ENCODE peak calls at places on chromosomes 11 and 22, in ten cellular contexts. C is adrenal gland, S is coronary artery, P is PC-9, N is GM12878, J is Peyer's patch, T is ovary, M is cardiac muscle cell, W is fibroblast of pulmonary artery, G is SK-N-SH. R is an unnamed sample.

GRCh38 chr11:117670924-117671323 is 126.1 kb downstream of the DSCAML1 start:
- DNase-seq in N (no peak), C (no peak), G (no peak), P (no peak), S (no peak), J (no peak), T (no peak), M (no peak), W (no peak), R (no peak)

GRCh38 chr22:49099496-49100124 is 728.1 kb downstream of the BRD1 start:
- DNase-seq in M (no peak), W (no peak), C (no peak), N (no peak), J (peak), T (no peak), G (no peak), S (no peak), P (peak), R (no peak)

GRCh38 chr22:28799834-28800307 is 498 bp downstream of the XBP1 start:
- DNase-seq in N (no peak), G (peak), C (peak), T (peak), M (peak), J (peak), S (peak), W (peak), P (no peak), R (peak)

GRCh38 chr11:118907051-118907748 is 18.5 kb downstream of the BCL9L start:
- DNase-seq in N (peak), P (peak), G (peak), T (peak), J (peak), S (no peak), M (peak), C (peak), W (peak), R (peak)

GRCh38 chr22:44443641-44444235 is 54.3 kb downstream of the RTL6 start:
- DNase-seq in P (no peak), C (no peak), W (no peak), M (no peak), N (no peak), T (no peak), S (peak), G (no peak), J (peak), R (no peak)

GRCh38 chr11:134566311-134566710 is 154.3 kb upstream of the B3GAT1 start:
- DNase-seq in C (no peak), T (no peak), N (no peak), M (no peak), W (no peak), G (no peak), S (no peak), P (peak), J (no peak), R (no peak)

GRCh38 chr11:65132988-65133700 is 1.2 kb downstream of the SYVN1 start:
- DNase-seq in G (peak), S (peak), J (peak), C (peak), T (no peak), M (no peak), W (no peak), P (peak), N (no peak), R (peak)

GRCh38 chr11:69164824-69165223 is 9.1 kb downstream of the SMIM38 start:
- DNase-seq in G (no peak), M (no peak), J (no peak), N (no peak), C (no peak), S (no peak), T (no peak), W (no peak), P (no peak), R (no peak)

GRCh38 chr11:43708776-43709175 is 28.2 kb downstream of the HSD17B12 start:
- DNase-seq in M (no peak), T (no peak), G (peak), N (no peak), J (no peak), C (peak), P (no peak), W (peak), S (no peak), R (no peak)

GRCh38 chr22:24433001-24433867 is 5.8 kb downstream of the ADORA2A start:
- DNase-seq in W (no peak), J (peak), M (no peak), P (no peak), T (no peak), C (no peak), S (no peak), G (peak), N (no peak), R (no peak)

GRCh38 chr11:117808768-117809167 is 11.8 kb upstream of the DSCAML1 start:
- DNase-seq in N (no peak), W (no peak), M (no peak), S (no peak), G (no peak), J (peak), T (no peak), C (no peak), P (no peak), R (peak)

GRCh38 chr11:72574534-72575460 is 99.4 kb downstream of the PDE2A start:
- DNase-seq in S (peak), J (no peak), W (no peak), N (no peak), T (no peak), C (no peak), P (no peak), M (no peak), G (no peak), R (no peak)

GRCh38 chr11:134008593-134008992 is 51.8 kb upstream of the IGSF9B start:
- DNase-seq in J (no peak), T (no peak), N (no peak), C (no peak), G (no peak), P (no peak), W (no peak), M (no peak), S (no peak), R (no peak)

GRCh38 chr22:41831828-41832552 is 915 bp upstream of the SREBF2 start:
- DNase-seq in T (no peak), J (no peak), M (no peak), N (no peak), P (no peak), S (no peak), W (no peak), G (no peak), C (no peak), R (no peak)

GRCh38 chr11:123518496-123519054 is 88.5 kb downstream of the GRAMD1B start:
- DNase-seq in S (no peak), J (no peak), C (no peak), M (no peak), N (no peak), P (no peak), G (no peak), W (no peak), T (no peak), R (no peak)

GRCh38 chr11:73389902-73390301 is 13.7 kb downstream of the RELT start:
- DNase-seq in J (no peak), C (no peak), T (no peak), N (no peak), W (no peak), M (no peak), P (no peak), G (no peak), S (no peak), R (peak)

GRCh38 chr11:12618743-12619540 is 55.3 kb upstream of the TEAD1 start:
- DNase-seq in N (no peak), M (no peak), G (no peak), T (no peak), S (no peak), J (no peak), W (peak), P (no peak), C (no peak), R (no peak)

GRCh38 chr11:57648791-57649735 is 649 bp downstream of the YPEL4 start:
- DNase-seq in T (no peak), G (peak), S (no peak), W (peak), M (peak), J (no peak), C (peak), N (no peak), P (no peak), R (no peak)

GRCh38 chr11:123838199-123838598 is 32.0 kb upstream of the OR6M1 start:
- DNase-seq in T (no peak), S (no peak), W (no peak), M (peak), P (no peak), C (no peak), N (no peak), G (no peak), J (no peak), R (no peak)

GRCh38 chr11:74783241-74783871 is 34.7 kb downstream of the RNF169 start:
- DNase-seq in C (no peak), T (no peak), S (no peak), M (no peak), G (no peak), P (peak), N (peak), J (no peak), W (peak), R (no peak)

GRCh38 chr11:2760196-2760871 is 60.5 kb upstream of the KCNQ1OT1 start:
- DNase-seq in P (no peak), W (no peak), N (no peak), T (peak), J (no peak), M (no peak), C (no peak), G (no peak), S (peak), R (no peak)

GRCh38 chr11:95699631-95700470 is 89.7 kb downstream of the FAM76B start:
- DNase-seq in W (peak), M (no peak), C (no peak), N (no peak), G (no peak), T (no peak), P (no peak), S (no peak), J (no peak), R (no peak)

GRCh38 chr11:109641549-109641948 is 219.6 kb downstream of the C11orf87 start:
- DNase-seq in G (no peak), N (no peak), T (no peak), J (no peak), S (no peak), W (peak), P (no peak), M (peak), C (no peak), R (no peak)

GRCh38 chr11:58977470-58977869 is 38.2 kb downstream of the GLYATL1 start:
- DNase-seq in J (no peak), G (no peak), C (no peak), S (no peak), P (no peak), W (no peak), N (no peak), T (no peak), M (no peak), R (no peak)

GRCh38 chr22:44391026-44391425 is 78.3 kb upstream of the SHISAL1 start:
- DNase-seq in W (no peak), T (no peak), N (no peak), P (peak), J (peak), S (peak), G (peak), M (no peak), C (no peak), R (peak)

GRCh38 chr11:2202900-2203439 is 31.4 kb upstream of the TH start:
- DNase-seq in T (no peak), N (no peak), S (no peak), P (no peak), W (no peak), M (no peak), C (no peak), J (peak), G (peak), R (no peak)

GRCh38 chr11:13776134-13776815 is 107.8 kb downstream of the FAR1 start:
- DNase-seq in G (no peak), P (no peak), T (no peak), C (no peak), J (no peak), N (no peak), W (peak), S (no peak), M (no peak), R (no peak)

GRCh38 chr22:49333206-49333605 is 494.5 kb downstream of the BRD1 start:
- DNase-seq in T (no peak), S (peak), J (no peak), P (no peak), M (no peak), W (no peak), N (no peak), G (no peak), C (no peak), R (no peak)

GRCh38 chr22:31272522-31273446 is 19.5 kb downstream of the PIK3IP1 start:
- DNase-seq in M (peak), N (no peak), P (peak), C (peak), T (peak), S (no peak), G (peak), W (peak), J (no peak), R (peak)

DNA sequence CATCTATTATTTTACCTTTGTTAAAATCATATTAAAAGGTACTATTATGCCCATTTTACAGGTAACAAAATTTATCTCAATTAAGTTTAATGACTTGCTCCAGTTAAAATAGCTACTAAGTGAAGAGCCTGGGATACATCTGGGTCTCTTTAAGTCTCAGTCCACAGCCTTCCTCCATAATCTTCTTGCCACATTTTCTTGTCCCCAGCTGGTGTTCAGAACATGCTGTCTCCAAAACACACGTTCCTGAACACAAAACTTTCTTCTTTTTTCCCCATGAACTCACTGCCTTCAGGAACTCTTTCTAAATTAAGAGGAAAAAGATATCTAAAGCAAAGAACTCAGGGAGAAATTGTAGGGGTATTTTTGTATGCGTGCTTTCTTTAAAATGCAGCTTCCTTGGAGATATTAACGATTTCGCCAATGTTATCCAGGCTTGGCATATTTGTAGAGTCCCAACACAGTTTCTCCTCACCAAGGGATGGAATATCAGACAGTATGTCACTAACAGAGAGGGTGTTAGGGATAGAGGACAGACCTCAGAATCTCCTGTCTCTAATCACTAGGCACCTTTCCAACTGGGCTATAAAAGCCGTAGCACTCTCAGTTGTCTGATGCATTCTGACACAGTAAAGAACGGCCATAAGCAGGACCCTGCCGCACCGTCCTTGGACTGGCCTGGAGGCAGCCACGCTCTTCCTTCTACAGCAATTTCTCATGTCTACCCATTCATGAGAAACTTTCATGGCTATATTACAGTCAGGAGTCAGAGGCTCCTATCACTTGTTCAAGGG is 232.8 kb upstream of the BLID start:
- DNase-seq in W (no peak), J (no peak), C (no peak), S (no peak), G (no peak), T (no peak), P (no peak), M (peak), N (no peak), R (no peak)
- H3K4me3 ChIP-seq in W (no peak), J (no peak), C (no peak), S (peak), G (no peak), T (no peak), P (no peak), M (no peak), N (no peak), R (no peak)

GRCh38 chr11:77101043-77101537 is 1.6 kb upstream of the OMP start:
- DNase-seq in W (peak), N (no peak), P (no peak), G (peak), J (no peak), T (no peak), C (no peak), M (peak), S (no peak), R (no peak)
- TF ChIP-seq CTCF in W (peak), N (peak), P (peak), G (peak), J (no peak), T (no peak), C (peak), M (peak), S (no peak), R (no peak)

DNA sequence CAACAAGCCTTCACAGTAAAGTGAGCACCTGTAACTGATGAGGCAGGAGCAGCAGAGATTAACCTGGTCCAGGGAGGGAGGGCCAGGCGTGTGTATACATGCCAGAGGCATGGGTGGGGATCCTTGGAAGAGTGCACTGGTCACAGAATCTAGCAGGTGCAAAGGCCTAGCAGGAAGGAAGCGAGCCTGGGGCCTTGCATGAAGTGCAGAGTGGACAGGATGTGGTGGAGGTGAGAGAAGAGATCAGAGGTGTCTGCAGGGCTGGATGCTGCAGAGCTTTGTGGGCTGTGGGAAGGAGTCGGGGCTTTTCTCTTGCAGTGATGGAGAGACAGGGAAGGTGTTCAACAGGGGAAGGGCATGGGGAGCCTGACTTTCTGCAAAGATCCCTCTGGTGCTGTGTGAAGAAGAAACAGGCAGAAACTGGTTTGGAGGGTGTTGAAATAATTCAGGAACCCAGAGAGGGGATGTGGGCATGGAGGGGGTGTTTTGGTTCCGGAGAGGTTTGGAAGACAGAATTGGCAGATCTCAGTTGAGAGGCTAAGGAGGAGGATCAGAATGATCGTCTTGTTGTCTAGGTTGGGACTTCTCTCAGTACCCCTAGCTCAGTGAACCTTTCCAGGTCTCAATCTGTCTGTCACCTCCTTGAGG is 2.6 kb upstream of the TPST2 start:
- DNase-seq in T (no peak), C (no peak), M (no peak), S (no peak), P (no peak), J (no peak), N (peak), G (no peak), W (no peak), R (peak)
- H3K4me3 ChIP-seq in T (no peak), C (no peak), M (no peak), S (no peak), P (no peak), J (no peak), N (peak), G (no peak), W (no peak), R (no peak)

DNA sequence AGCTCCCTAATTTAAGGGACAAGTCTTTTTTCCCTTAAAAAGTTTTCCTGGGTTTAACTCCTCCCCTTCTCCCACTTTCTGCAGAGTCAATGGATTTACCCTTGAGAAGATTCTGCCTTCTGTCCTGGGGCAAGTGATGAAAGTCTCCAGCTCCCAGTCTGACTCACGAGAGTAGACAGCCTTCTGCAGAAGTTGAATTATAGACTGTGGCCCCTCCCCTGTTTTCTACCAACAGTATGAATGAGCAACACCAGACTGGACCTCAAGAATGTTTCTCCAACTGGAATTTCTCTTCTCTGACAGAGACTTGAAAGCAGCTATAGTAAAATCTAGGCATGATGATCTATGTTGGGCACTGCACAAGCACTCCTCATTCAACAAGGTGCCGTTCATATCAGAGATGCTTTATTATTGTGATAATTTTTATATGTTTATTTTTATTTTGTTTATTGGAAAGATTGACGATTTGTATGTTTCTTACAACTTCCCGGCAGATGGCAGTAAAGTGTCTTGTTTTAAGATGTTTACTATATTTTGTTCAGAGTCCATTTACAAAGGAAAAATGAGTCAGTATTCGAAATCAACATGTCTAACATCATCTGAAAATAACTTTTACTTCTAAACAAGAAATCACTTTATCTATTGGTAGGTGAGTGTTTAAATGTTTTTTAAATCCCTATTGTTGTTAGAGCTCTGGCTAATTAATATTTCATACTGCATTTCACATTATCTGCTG is 56.6 kb downstream of the LMO2 start:
- DNase-seq in G (peak), C (peak), S (no peak), J (no peak), P (peak), N (peak), T (no peak), W (peak), M (peak), R (peak)
- TF ChIP-seq CTCF in G (peak), C (peak), S (no peak), J (no peak), P (peak), N (no peak), T (no peak), W (peak), M (peak), R (no peak)

GRCh38 chr22:20211409-20211996 is 56.6 kb downstream of the RTN4R start:
- DNase-seq in T (no peak), C (no peak), S (no peak), M (no peak), N (no peak), J (no peak), W (no peak), P (no peak), G (no peak), R (no peak)
- H3K4me3 ChIP-seq in T (no peak), C (no peak), S (no peak), M (no peak), N (no peak), J (no peak), W (no peak), P (no peak), G (no peak), R (no peak)

DNA sequence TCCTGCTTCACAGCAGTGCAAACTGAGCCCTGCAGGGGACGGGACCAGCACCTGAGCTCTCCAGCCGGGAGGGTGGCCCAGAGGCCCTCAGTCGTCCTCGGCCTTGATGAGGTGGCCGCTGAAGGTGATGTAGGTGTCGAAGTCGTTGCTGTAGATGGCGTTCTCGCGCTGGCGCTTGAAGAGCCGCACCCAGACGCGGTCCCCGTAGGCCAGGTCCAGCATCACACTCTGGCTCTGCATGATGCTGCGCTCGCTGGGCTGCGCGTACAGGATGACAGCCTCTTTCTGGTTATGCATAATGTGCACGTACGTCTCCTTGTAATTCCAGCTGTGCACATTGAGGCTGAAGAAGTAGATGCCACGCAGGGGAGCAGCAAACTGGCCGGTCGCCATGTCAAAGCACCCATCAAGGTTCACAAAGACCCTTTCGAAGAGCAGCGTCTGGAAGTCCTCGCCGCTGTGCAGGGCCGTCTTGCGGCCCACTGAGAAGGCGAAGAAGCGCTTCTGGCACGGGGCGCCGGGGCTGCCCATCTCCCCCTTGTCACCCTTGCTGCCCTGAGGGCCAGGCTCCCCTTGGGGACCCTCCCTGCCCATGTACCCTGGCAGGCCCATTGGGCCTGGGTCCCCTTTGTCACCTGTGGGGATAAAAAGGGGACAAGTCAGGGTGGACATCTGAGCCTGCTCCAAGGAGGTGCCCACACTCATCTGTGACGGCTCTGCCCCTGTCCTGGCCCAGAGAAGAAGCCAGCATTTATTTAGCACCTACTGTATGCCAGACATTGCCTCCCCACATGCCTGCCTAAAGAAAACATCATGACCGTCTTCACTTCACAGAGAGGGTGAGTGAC is 5.7 kb downstream of the C1QTNF6 start:
- DNase-seq in P (no peak), C (no peak), W (no peak), G (no peak), S (no peak), N (no peak), J (peak), T (no peak), M (no peak), R (no peak)
- TF ChIP-seq CTCF in P (no peak), C (no peak), W (no peak), G (no peak), S (no peak), N (no peak), J (no peak), T (no peak), M (no peak), R (no peak)

R was measured in mucosa of descending colon.